ENCODE peak calls at places on chromosome 13, in six cellular contexts. One of them, this sample, is unnamed.

GRCh38 chr13:43127827-43128226 is 104.4 kb downstream of the DNAJC15 start:
- DNase-seq in neural progenitor cell: no peak
- DNase-seq in left lung: no peak
- DNase-seq in GM12865: peak; percentile 31
- DNase-seq in stomach: no peak
- DNase-seq in H9: no peak
- DNase-seq in this sample: no peak

GRCh38 chr13:20270163-20270865 is 38.2 kb upstream of the GJB6 start:
- DNase-seq in neural progenitor cell: no peak
- DNase-seq in left lung: no peak
- DNase-seq in GM12865: no peak
- DNase-seq in stomach: no peak
- DNase-seq in H9: no peak
- DNase-seq in this sample: no peak

GRCh38 chr13:101401196-101401595 is 15.1 kb downstream of the NALCN start:
- DNase-seq in neural progenitor cell: no peak
- DNase-seq in left lung: no peak
- DNase-seq in GM12865: no peak
- DNase-seq in stomach: no peak
- DNase-seq in H9: no peak
- DNase-seq in this sample: no peak

GRCh38 chr13:59510377-59510776 is 653.4 kb downstream of the DIAPH3 start:
- DNase-seq in neural progenitor cell: no peak
- DNase-seq in left lung: no peak
- DNase-seq in GM12865: no peak
- DNase-seq in stomach: no peak
- DNase-seq in H9: no peak
- DNase-seq in this sample: no peak

GRCh38 chr13:48585456-48585840 is 52.6 kb upstream of the RCBTB2 start:
- DNase-seq in neural progenitor cell: peak; percentile 68
- DNase-seq in left lung: no peak
- DNase-seq in GM12865: no peak
- DNase-seq in stomach: peak; percentile 58
- DNase-seq in H9: no peak
- DNase-seq in this sample: no peak

GRCh38 chr13:50275392-50276063 is 260.3 kb downstream of the KCNRG start:
- DNase-seq in neural progenitor cell: no peak
- DNase-seq in left lung: no peak
- DNase-seq in GM12865: no peak
- DNase-seq in stomach: no peak
- DNase-seq in H9: no peak
- DNase-seq in this sample: no peak

GRCh38 chr13:43805681-43806128 is 18.9 kb upstream of the ENOX1 start:
- DNase-seq in neural progenitor cell: no peak
- DNase-seq in left lung: no peak
- DNase-seq in GM12865: peak; percentile 43
- DNase-seq in stomach: no peak
- DNase-seq in H9: no peak
- DNase-seq in this sample: no peak

GRCh38 chr13:50713849-50714248 is 129.6 kb downstream of the DLEU7 start:
- DNase-seq in neural progenitor cell: no peak
- DNase-seq in left lung: no peak
- DNase-seq in GM12865: peak; percentile 27
- DNase-seq in stomach: no peak
- DNase-seq in H9: no peak
- DNase-seq in this sample: no peak

GRCh38 chr13:100440756-100441421 is 147.7 kb downstream of the GGACT start:
- DNase-seq in neural progenitor cell: no peak
- DNase-seq in left lung: no peak
- DNase-seq in GM12865: no peak
- DNase-seq in stomach: no peak
- DNase-seq in H9: no peak
- DNase-seq in this sample: no peak

GRCh38 chr13:80921971-80922370 is 581.0 kb upstream of the SPRY2 start:
- DNase-seq in neural progenitor cell: no peak
- DNase-seq in left lung: no peak
- DNase-seq in GM12865: no peak
- DNase-seq in stomach: no peak
- DNase-seq in H9: no peak
- DNase-seq in this sample: no peak

GRCh38 chr13:28505543-28506135 is 10.7 kb upstream of the FLT1 start:
- DNase-seq in neural progenitor cell: no peak
- DNase-seq in left lung: no peak
- DNase-seq in GM12865: no peak
- DNase-seq in stomach: no peak
- DNase-seq in H9: no peak
- DNase-seq in this sample: no peak

GRCh38 chr13:48586591-48587103 is 53.8 kb upstream of the RCBTB2 start:
- DNase-seq in neural progenitor cell: no peak
- DNase-seq in left lung: no peak
- DNase-seq in GM12865: peak; percentile 41
- DNase-seq in stomach: peak; percentile 54
- DNase-seq in H9: no peak
- DNase-seq in this sample: no peak

GRCh38 chr13:70756088-70756487 is 647.8 kb upstream of the KLHL1 start:
- DNase-seq in neural progenitor cell: no peak
- DNase-seq in left lung: no peak
- DNase-seq in GM12865: no peak
- DNase-seq in stomach: no peak
- DNase-seq in H9: no peak
- DNase-seq in this sample: no peak

GRCh38 chr13:36848228-36848982 is 29.4 kb downstream of the RFXAP start:
- DNase-seq in neural progenitor cell: peak; percentile 32
- DNase-seq in left lung: no peak
- DNase-seq in GM12865: peak; percentile 52
- DNase-seq in stomach: no peak
- DNase-seq in H9: no peak
- DNase-seq in this sample: no peak

GRCh38 chr13:29935309-29935981 is 85.0 kb upstream of the UBL3 start:
- DNase-seq in neural progenitor cell: no peak
- DNase-seq in left lung: peak; percentile 46
- DNase-seq in GM12865: peak; percentile 94
- DNase-seq in stomach: peak; percentile 48
- DNase-seq in H9: no peak
- DNase-seq in this sample: no peak

GRCh38 chr13:47932953-47933687 is 68.0 kb downstream of the SUCLA2 start:
- DNase-seq in neural progenitor cell: peak; percentile 29
- DNase-seq in left lung: no peak
- DNase-seq in GM12865: no peak
- DNase-seq in stomach: no peak
- DNase-seq in H9: no peak
- DNase-seq in this sample: no peak

GRCh38 chr13:111658150-111659100 is 338.0 kb downstream of the TEX29 start:
- DNase-seq in neural progenitor cell: peak; percentile 93
- DNase-seq in left lung: no peak
- DNase-seq in GM12865: no peak
- DNase-seq in stomach: no peak
- DNase-seq in H9: peak; percentile 65
- DNase-seq in this sample: no peak

GRCh38 chr13:49421391-49421790 is 22.5 kb downstream of the CAB39L start:
- DNase-seq in neural progenitor cell: peak; percentile 43
- DNase-seq in left lung: no peak
- DNase-seq in GM12865: peak; percentile 76
- DNase-seq in stomach: no peak
- DNase-seq in H9: peak; percentile 78
- DNase-seq in this sample: no peak

GRCh38 chr13:46668906-46669525 is 116.0 kb downstream of the LRCH1 start:
- DNase-seq in neural progenitor cell: no peak
- DNase-seq in left lung: no peak
- DNase-seq in GM12865: no peak
- DNase-seq in stomach: no peak
- DNase-seq in H9: no peak
- DNase-seq in this sample: no peak

GRCh38 chr13:77113496-77113895 is 86.5 kb upstream of the FBXL3 start:
- DNase-seq in neural progenitor cell: no peak
- DNase-seq in left lung: no peak
- DNase-seq in GM12865: no peak
- DNase-seq in stomach: no peak
- DNase-seq in H9: no peak
- DNase-seq in this sample: no peak

GRCh38 chr13:110874508-110874960 is 40.3 kb downstream of the ANKRD10 start:
- DNase-seq in neural progenitor cell: peak; percentile 89
- DNase-seq in left lung: peak; percentile 89
- DNase-seq in GM12865: peak; percentile 31
- DNase-seq in stomach: peak; percentile 85
- DNase-seq in H9: peak; percentile 88
- DNase-seq in this sample: peak; percentile 76

GRCh38 chr13:104823709-104824108 is 1711.8 kb downstream of the EFNB2 start:
- DNase-seq in neural progenitor cell: no peak
- DNase-seq in left lung: no peak
- DNase-seq in GM12865: no peak
- DNase-seq in stomach: no peak
- DNase-seq in H9: no peak
- DNase-seq in this sample: no peak

DNA sequence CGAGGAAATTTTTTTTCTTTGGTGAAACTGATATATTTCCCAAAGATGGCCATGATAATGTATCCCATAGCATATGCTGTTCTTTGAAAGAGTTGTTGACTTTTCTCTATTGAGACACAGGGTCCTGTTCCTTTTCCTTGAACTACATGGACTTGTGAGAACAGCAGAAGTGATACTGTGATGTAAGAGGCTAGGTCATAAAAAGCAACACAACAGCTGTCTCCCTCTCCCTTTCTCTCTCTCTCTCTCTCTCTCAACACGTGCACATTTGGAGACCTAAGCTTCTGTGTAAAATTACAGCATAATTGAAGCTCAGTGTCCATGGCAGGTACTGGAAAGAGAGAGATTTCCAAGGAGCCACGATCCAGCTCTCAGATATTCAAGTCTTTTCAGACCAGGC is 1712.4 kb downstream of the EFNB2 start:
- DNase-seq in neural progenitor cell: no peak
- DNase-seq in left lung: no peak
- DNase-seq in GM12865: no peak
- DNase-seq in stomach: no peak
- DNase-seq in H9: no peak
- DNase-seq in this sample: no peak
- TF ChIP-seq CTCF in neural progenitor cell: no peak
- TF ChIP-seq CTCF in left lung: no peak
- TF ChIP-seq CTCF in GM12865: no peak
- TF ChIP-seq CTCF in stomach: no peak
- TF ChIP-seq CTCF in H9: no peak
- TF ChIP-seq CTCF in this sample: no peak

GRCh38 chr13:27161423-27161822 is 10.2 kb downstream of the USP12 start:
- DNase-seq in neural progenitor cell: no peak
- DNase-seq in left lung: no peak
- DNase-seq in GM12865: no peak
- DNase-seq in stomach: no peak
- DNase-seq in H9: no peak
- DNase-seq in this sample: no peak
- TF ChIP-seq CTCF in neural progenitor cell: no peak
- TF ChIP-seq CTCF in left lung: no peak
- TF ChIP-seq CTCF in GM12865: no peak
- TF ChIP-seq CTCF in stomach: no peak
- TF ChIP-seq CTCF in H9: no peak
- TF ChIP-seq CTCF in this sample: no peak

GRCh38 chr13:94860981-94861407 is 148.6 kb upstream of the SOX21 start:
- DNase-seq in neural progenitor cell: no peak
- DNase-seq in left lung: no peak
- DNase-seq in GM12865: no peak
- DNase-seq in stomach: no peak
- DNase-seq in H9: no peak
- DNase-seq in this sample: no peak
- TF ChIP-seq CTCF in neural progenitor cell: no peak
- TF ChIP-seq CTCF in left lung: no peak
- TF ChIP-seq CTCF in GM12865: no peak
- TF ChIP-seq CTCF in stomach: no peak
- TF ChIP-seq CTCF in H9: no peak
- TF ChIP-seq CTCF in this sample: no peak

GRCh38 chr13:75785130-75785529 is 149.0 kb downstream of the LMO7 start:
- DNase-seq in neural progenitor cell: no peak
- DNase-seq in left lung: no peak
- DNase-seq in GM12865: no peak
- DNase-seq in stomach: no peak
- DNase-seq in H9: no peak
- DNase-seq in this sample: no peak

GRCh38 chr13:75789451-75790197 is 153.5 kb downstream of the LMO7 start:
- DNase-seq in neural progenitor cell: no peak
- DNase-seq in left lung: no peak
- DNase-seq in GM12865: no peak
- DNase-seq in stomach: no peak
- DNase-seq in H9: no peak
- DNase-seq in this sample: no peak

GRCh38 chr13:75787249-75787940 is 151.3 kb downstream of the LMO7 start:
- DNase-seq in neural progenitor cell: no peak
- DNase-seq in left lung: no peak
- DNase-seq in GM12865: no peak
- DNase-seq in stomach: no peak
- DNase-seq in H9: no peak
- DNase-seq in this sample: no peak

GRCh38 chr13:75790198-75790970 is 154.3 kb downstream of the LMO7 start:
- DNase-seq in neural progenitor cell: no peak
- DNase-seq in left lung: no peak
- DNase-seq in GM12865: no peak
- DNase-seq in stomach: no peak
- DNase-seq in H9: no peak
- DNase-seq in this sample: no peak

DNA sequence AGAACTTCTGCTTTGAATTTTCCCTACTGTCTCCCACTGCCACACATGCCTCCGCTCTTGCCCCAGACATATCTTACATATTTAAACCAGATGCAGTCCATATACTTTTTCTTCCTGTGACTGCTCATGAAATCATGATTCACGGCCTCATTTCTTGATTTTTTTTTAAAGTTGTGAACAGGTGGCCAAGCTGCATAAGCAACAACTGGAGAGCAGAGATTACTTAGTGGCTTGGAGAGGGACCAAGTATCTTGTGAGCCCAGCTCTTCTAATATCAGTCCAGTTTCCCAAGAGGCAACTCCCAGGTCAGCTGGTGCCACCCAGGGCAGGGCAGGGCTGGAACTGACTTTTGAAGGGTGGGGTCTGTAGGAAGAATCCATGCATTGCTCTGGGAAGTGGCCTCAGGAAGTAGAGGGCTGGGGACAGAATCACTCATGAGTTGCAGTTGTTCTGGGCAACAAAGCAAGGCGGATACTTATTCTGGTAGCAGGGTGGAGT is 152.4 kb downstream of the LMO7 start:
- DNase-seq in neural progenitor cell: no peak
- DNase-seq in left lung: peak; percentile 57
- DNase-seq in GM12865: no peak
- DNase-seq in stomach: peak; percentile 52
- DNase-seq in H9: no peak
- DNase-seq in this sample: no peak
- TF ChIP-seq CTCF in neural progenitor cell: no peak
- TF ChIP-seq CTCF in left lung: no peak
- TF ChIP-seq CTCF in GM12865: no peak
- TF ChIP-seq CTCF in stomach: no peak
- TF ChIP-seq CTCF in H9: no peak
- TF ChIP-seq CTCF in this sample: no peak

This sample was measured in thoracic aorta.